ENCODE peak calls at places on chromosomes 7 and 10, in ten cellular contexts. X, Y, U, C, E, V, J, D, W and A are unnamed samples.

GRCh38 chr7:23334482-23335056 is 35.4 kb downstream of the MALSU1 start:
- DNase-seq in U (peak; percentile 90), V (peak; percentile 92), X (no peak), W (no peak), C (peak; percentile 99), E (peak; percentile 94), D (no peak), Y (peak; percentile 98), J (peak; percentile 98), A (no peak)

GRCh38 chr7:103711413-103711812 is 265.4 kb upstream of the SLC26A5 start:
- DNase-seq in D (no peak), V (no peak), J (no peak), C (no peak), W (no peak), X (no peak), E (no peak), Y (no peak), U (no peak), A (no peak)

GRCh38 chr7:22729180-22729579 is 2.2 kb downstream of the IL6 start:
- DNase-seq in C (no peak), D (no peak), U (no peak), X (no peak), E (peak; percentile 21), J (no peak), V (peak; percentile 4), W (no peak), Y (peak; percentile 10), A (no peak)

GRCh38 chr10:49831352-49832040 is 69.4 kb upstream of the OGDHL start:
- DNase-seq in E (peak; percentile 18), X (no peak), V (peak; percentile 7), D (no peak), Y (no peak), W (no peak), U (no peak), J (no peak), C (peak; percentile 13), A (no peak)

GRCh38 chr10:31083765-31084184 is 52.1 kb upstream of the ZNF438 start:
- DNase-seq in C (peak; percentile 73), X (no peak), U (no peak), E (peak; percentile 59), J (peak; percentile 51), V (peak; percentile 33), Y (peak; percentile 39), D (peak; percentile 59), W (peak; percentile 33), A (peak; percentile 34)

GRCh38 chr7:155288055-155288454 is 9.6 kb upstream of the INSIG1 start:
- DNase-seq in C (no peak), X (no peak), U (no peak), V (no peak), D (no peak), E (no peak), Y (no peak), W (no peak), J (no peak), A (no peak)

GRCh38 chr10:71740069-71740468 is 20.5 kb upstream of the C10orf105 start:
- DNase-seq in U (no peak), X (no peak), V (no peak), E (peak; percentile 86), C (peak; percentile 90), Y (peak; percentile 83), J (no peak), D (peak; percentile 71), W (no peak), A (no peak)

GRCh38 chr7:45215611-45216062 is 58.0 kb downstream of the RAMP3 start:
- DNase-seq in V (no peak), C (no peak), X (no peak), E (no peak), W (no peak), Y (no peak), J (no peak), D (no peak), U (no peak), A (no peak)

GRCh38 chr7:30916255-30916654 is 4.6 kb downstream of the AQP1 start:
- DNase-seq in X (no peak), Y (no peak), W (no peak), D (no peak), E (no peak), J (no peak), U (no peak), C (no peak), V (no peak), A (no peak)

GRCh38 chr7:133888061-133888930 is 238.8 kb upstream of the LRGUK start:
- DNase-seq in D (no peak), U (no peak), X (no peak), J (no peak), E (no peak), Y (no peak), V (no peak), W (no peak), C (no peak), A (no peak)

GRCh38 chr7:131074043-131074442 is 253.6 kb upstream of the MKLN1 start:
- DNase-seq in C (no peak), D (no peak), U (no peak), Y (no peak), E (no peak), J (no peak), V (no peak), X (no peak), W (no peak), A (no peak)

GRCh38 chr7:131075406-131075805 is 252.3 kb upstream of the MKLN1 start:
- DNase-seq in U (no peak), V (no peak), W (no peak), Y (no peak), E (no peak), D (no peak), C (no peak), J (no peak), X (no peak), A (no peak)

GRCh38 chr7:131074585-131074984 is 253.1 kb upstream of the MKLN1 start:
- DNase-seq in E (no peak), V (no peak), D (no peak), X (no peak), J (no peak), C (no peak), W (no peak), Y (no peak), U (no peak), A (no peak)

GRCh38 chr7:131072505-131073091 is 255.1 kb upstream of the MKLN1 start:
- DNase-seq in J (peak; percentile 43), V (no peak), E (peak; percentile 60), D (no peak), Y (peak; percentile 29), C (peak; percentile 13), U (no peak), X (no peak), W (no peak), A (no peak)

GRCh38 chr7:131071786-131072504 is 255.7 kb upstream of the MKLN1 start:
- DNase-seq in X (no peak), C (peak; percentile 17), W (no peak), U (no peak), Y (peak; percentile 55), J (no peak), V (peak; percentile 86), E (peak; percentile 94), D (no peak), A (no peak)
- TF ChIP-seq CTCF in X (peak; percentile 39), C (peak; percentile 16), W (peak; percentile 48), U (peak; percentile 16), Y (no peak), J (peak; percentile 46), V (peak; percentile 7), E (peak; percentile 29), D (no peak), A (peak; percentile 60)

GRCh38 chr7:55365680-55366460 is 733 bp downstream of the LANCL2 start:
- DNase-seq in Y (peak; percentile 99), D (peak; percentile 95), V (peak; percentile 91), X (peak; percentile 92), C (peak; percentile 99), J (peak; percentile 76), E (peak; percentile 99), U (peak; percentile 90), W (peak; percentile 87), A (peak; percentile 89)
- TF ChIP-seq CTCF in Y (peak; percentile 19), D (peak; percentile 23), V (peak; percentile 18), X (peak; percentile 20), C (no peak), J (no peak), E (peak; percentile 40), U (peak; percentile 26), W (no peak), A (peak; percentile 40)

DNA sequence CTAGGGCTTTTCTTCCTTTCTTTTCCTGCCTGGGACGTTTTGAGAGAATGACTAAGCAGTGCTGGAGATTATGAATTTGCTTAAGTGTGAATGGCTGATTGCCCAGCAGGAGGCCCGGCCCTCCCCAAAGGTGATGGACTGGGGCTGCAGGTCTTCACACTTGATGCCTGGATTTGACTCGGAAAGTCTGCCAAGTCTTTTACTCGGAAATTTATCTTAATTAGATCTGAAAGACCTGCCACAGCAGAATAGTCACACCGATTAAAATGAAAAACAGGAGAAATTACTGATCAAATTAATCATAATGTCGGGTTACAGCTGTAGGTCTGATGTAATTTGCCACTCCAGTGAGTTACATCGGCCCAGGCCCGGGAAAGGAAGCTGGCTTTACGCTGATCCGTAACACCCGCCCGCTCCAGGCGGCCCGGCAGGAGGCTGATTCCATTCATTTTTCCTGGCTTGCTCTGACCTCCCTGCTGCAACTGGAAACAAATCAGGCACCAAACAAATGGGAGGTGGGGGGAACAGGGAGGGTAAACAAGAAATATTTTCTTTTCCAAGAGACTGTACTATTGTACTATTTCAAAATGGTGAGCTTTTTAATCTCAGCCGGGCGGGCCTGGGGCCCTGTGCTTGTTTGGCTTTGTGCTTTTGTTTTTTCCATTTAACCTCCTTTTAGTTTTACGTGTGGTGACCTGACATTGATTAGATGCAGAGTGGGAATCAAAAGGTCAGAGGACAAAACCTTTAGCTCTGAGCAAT is 212.4 kb upstream of the YAE1 start:
- DNase-seq in J (no peak), W (no peak), Y (no peak), X (peak; percentile 12), D (no peak), V (peak; percentile 17), E (peak; percentile 78), U (no peak), C (peak; percentile 15), A (peak; percentile 20)
- TF ChIP-seq CTCF in J (no peak), W (no peak), Y (no peak), X (peak; percentile 40), D (no peak), V (peak; percentile 24), E (peak; percentile 11), U (no peak), C (peak; percentile 9), A (peak; percentile 43)

GRCh38 chr10:4170181-4170580 is 385.2 kb upstream of the KLF6 start:
- DNase-seq in Y (no peak), V (no peak), J (no peak), D (no peak), C (no peak), E (no peak), X (no peak), U (no peak), W (no peak), A (no peak)

GRCh38 chr10:4170633-4171314 is 385.8 kb upstream of the KLF6 start:
- DNase-seq in U (no peak), W (no peak), J (no peak), E (no peak), X (no peak), D (no peak), C (peak; percentile 73), Y (no peak), V (no peak), A (no peak)

GRCh38 chr10:4176500-4177281 is 391.7 kb upstream of the KLF6 start:
- DNase-seq in C (no peak), E (no peak), W (no peak), X (no peak), J (no peak), Y (no peak), U (no peak), V (no peak), D (no peak), A (no peak)

GRCh38 chr10:4177826-4178225 is 392.8 kb upstream of the KLF6 start:
- DNase-seq in D (no peak), C (no peak), W (no peak), X (no peak), U (no peak), Y (no peak), J (no peak), E (no peak), V (no peak), A (no peak)

GRCh38 chr10:4174197-4174596 is 389.2 kb upstream of the KLF6 start:
- DNase-seq in Y (peak; percentile 23), E (no peak), C (no peak), X (no peak), D (no peak), V (no peak), W (no peak), U (no peak), J (no peak), A (no peak)
- TF ChIP-seq CTCF in Y (no peak), E (no peak), C (no peak), X (no peak), D (no peak), V (peak; percentile 37), W (no peak), U (peak; percentile 28), J (peak; percentile 22), A (no peak)